ENCODE peak calls at places on chromosomes 3 and 15, in four cellular contexts. N is WTC11, A is NCI-H1092, Q is fibroblast of gingiva. L is an unnamed sample.

GRCh38 chr3:43748179-43748578 is 57.4 kb downstream of the ABHD5 start:
- DNase-seq in N (no peak), A (no peak), Q (peak), L (no peak)

GRCh38 chr3:126419886-126420786 is 25.4 kb downstream of the CFAP100 start:
- DNase-seq in N (no peak), A (no peak), Q (no peak), L (no peak)

GRCh38 chr3:70829101-70829500 is 516.7 kb upstream of the MDFIC2 start:
- DNase-seq in N (no peak), A (no peak), Q (peak), L (no peak)

GRCh38 chr3:119490153-119490552 is 8.2 kb upstream of the TIMMDC1 start:
- DNase-seq in N (no peak), A (no peak), Q (no peak), L (no peak)

GRCh38 chr3:178155521-178155920 is 380.7 kb upstream of the KCNMB2 start:
- DNase-seq in N (no peak), A (peak), Q (no peak), L (peak)

GRCh38 chr3:12405432-12406272 is 78.6 kb upstream of the TSEN2 start:
- DNase-seq in N (no peak), A (no peak), Q (peak), L (peak)

GRCh38 chr15:67144609-67145306 is 79.4 kb downstream of the SMAD3 start:
- DNase-seq in N (peak), A (no peak), Q (peak), L (no peak)

GRCh38 chr3:126342991-126343661 is 14.1 kb downstream of the KLF15 start:
- DNase-seq in N (peak), A (no peak), Q (peak), L (peak)

GRCh38 chr3:194871143-194871863 is 185.6 kb downstream of the FAM43A start:
- DNase-seq in N (peak), A (peak), Q (peak), L (peak)

GRCh38 chr3:128395500-128396125 is 71.1 kb downstream of the DNAJB8 start:
- DNase-seq in N (no peak), A (no peak), Q (peak), L (peak)

GRCh38 chr3:38587548-38588131 is 61.8 kb downstream of the SCN5A start:
- DNase-seq in N (no peak), A (no peak), Q (no peak), L (no peak)

GRCh38 chr3:153130312-153130977 is 31.6 kb upstream of the RAP2B start:
- DNase-seq in N (no peak), A (no peak), Q (peak), L (no peak)

GRCh38 chr15:47872869-47873301 is 155.6 kb downstream of the SEMA6D start:
- DNase-seq in N (no peak), A (no peak), Q (peak), L (peak)

GRCh38 chr3:196969001-196969659 is 497 bp upstream of the PIGZ start:
- DNase-seq in N (no peak), A (peak), Q (no peak), L (peak)

GRCh38 chr15:84823580-84823878 is 6.4 kb downstream of the ALPK3 start:
- DNase-seq in N (no peak), A (no peak), Q (no peak), L (no peak)

GRCh38 chr15:25179673-25180511 is 225.1 kb downstream of the SNRPN start:
- DNase-seq in N (peak), A (no peak), Q (no peak), L (no peak)

GRCh38 chr15:57146394-57147140 is 228.1 kb downstream of the TCF12 start:
- DNase-seq in N (no peak), A (peak), Q (peak), L (peak)

GRCh38 chr3:126355777-126356372 is 1.3 kb downstream of the KLF15 start:
- DNase-seq in N (peak), A (no peak), Q (peak), L (peak)

GRCh38 chr3:4766716-4767499 is 212.3 kb upstream of the BHLHE40 start:
- DNase-seq in N (no peak), A (no peak), Q (no peak), L (no peak)

GRCh38 chr3:194556086-194557056 is 69.6 kb upstream of the ATP13A3 start:
- DNase-seq in N (no peak), A (no peak), Q (no peak), L (no peak)

GRCh38 chr3:45628746-45629145 is 34.2 kb downstream of the LIMD1 start:
- DNase-seq in N (no peak), A (no peak), Q (no peak), L (no peak)

GRCh38 chr3:53357457-53357856 is 10.1 kb upstream of the DCP1A start:
- DNase-seq in N (no peak), A (no peak), Q (peak), L (no peak)

GRCh38 chr3:151538706-151539403 is 78.0 kb upstream of the IGSF10 start:
- DNase-seq in N (no peak), A (no peak), Q (peak), L (no peak)

GRCh38 chr15:90264649-90265048 is 823 bp upstream of the NGRN start:
- DNase-seq in N (no peak), A (no peak), Q (no peak), L (no peak)

GRCh38 chr3:197542741-197543454 is 12.9 kb downstream of the BDH1 start:
- DNase-seq in N (no peak), A (no peak), Q (no peak), L (no peak)

GRCh38 chr15:57235865-57236264 is 140.4 kb upstream of the CGNL1 start:
- DNase-seq in N (no peak), A (no peak), Q (peak), L (peak)

GRCh38 chr3:107753494-107753893 is 230.7 kb downstream of the BBX start:
- DNase-seq in N (peak), A (peak), Q (peak), L (peak)

GRCh38 chr3:107216711-107217110 is 160.5 kb upstream of the CCDC54 start:
- DNase-seq in N (no peak), A (no peak), Q (peak), L (no peak)

GRCh38 chr3:145952541-145952940 is 208.4 kb downstream of the PLOD2 start:
- DNase-seq in N (no peak), A (no peak), Q (peak), L (no peak)

GRCh38 chr3:27312044-27312668 is 57.0 kb downstream of the NEK10 start:
- DNase-seq in N (no peak), A (no peak), Q (peak), L (no peak)

GRCh38 chr3:129676985-129677384 is 70.5 kb upstream of the PLXND1 start:
- DNase-seq in N (no peak), A (no peak), Q (no peak), L (no peak)

GRCh38 chr3:13037458-13038117 is 35.6 kb downstream of the IQSEC1 start:
- DNase-seq in N (no peak), A (no peak), Q (no peak), L (no peak)

GRCh38 chr15:69824877-69825406 is 272.8 kb downstream of the TLE3 start:
- DNase-seq in N (no peak), A (no peak), Q (no peak), L (no peak)

GRCh38 chr3:48466386-48467109 is 20.0 kb downstream of the ATRIP start:
- DNase-seq in N (no peak), A (no peak), Q (no peak), L (no peak)

GRCh38 chr3:55964491-55964980 is 477.4 kb upstream of the WNT5A start:
- DNase-seq in N (no peak), A (no peak), Q (no peak), L (no peak)

GRCh38 chr15:75195122-75195765 is 6.4 kb upstream of the C15orf39 start:
- DNase-seq in N (peak), A (peak), Q (no peak), L (peak)

L was measured in BE2C.